ENCODE peak calls at places on chromosomes 12 and 14, in six cellular contexts. One of them, this sample, is unnamed.

GRCh38 chr14:94601961-94602391 is 10.2 kb upstream of the SERPINA3 start:
- DNase-seq in ovary: peak; percentile 79
- DNase-seq in tibial artery: peak; percentile 88
- DNase-seq in GM23248: peak; percentile 96
- DNase-seq in MM.1S: no peak
- DNase-seq in tibial nerve: peak; percentile 69
- DNase-seq in this sample: peak; percentile 76

GRCh38 chr12:587551-588322 is 75.5 kb downstream of the NINJ2 start:
- DNase-seq in ovary: no peak
- DNase-seq in tibial artery: peak; percentile 44
- DNase-seq in GM23248: no peak
- DNase-seq in MM.1S: no peak
- DNase-seq in tibial nerve: no peak
- DNase-seq in this sample: no peak

GRCh38 chr14:91570021-91570420 is 59.9 kb upstream of the PPP4R3A start:
- DNase-seq in ovary: no peak
- DNase-seq in tibial artery: no peak
- DNase-seq in GM23248: no peak
- DNase-seq in MM.1S: no peak
- DNase-seq in tibial nerve: no peak
- DNase-seq in this sample: no peak

GRCh38 chr14:95322646-95323045 is 2.9 kb upstream of the CLMN start:
- DNase-seq in ovary: no peak
- DNase-seq in tibial artery: no peak
- DNase-seq in GM23248: peak; percentile 37
- DNase-seq in MM.1S: no peak
- DNase-seq in tibial nerve: no peak
- DNase-seq in this sample: no peak

GRCh38 chr14:50577983-50578382 is 18.0 kb downstream of the ATL1 start:
- DNase-seq in ovary: no peak
- DNase-seq in tibial artery: no peak
- DNase-seq in GM23248: no peak
- DNase-seq in MM.1S: no peak
- DNase-seq in tibial nerve: no peak
- DNase-seq in this sample: no peak

GRCh38 chr14:69006346-69006745 is 27.2 kb upstream of the ACTN1 start:
- DNase-seq in ovary: no peak
- DNase-seq in tibial artery: no peak
- DNase-seq in GM23248: no peak
- DNase-seq in MM.1S: no peak
- DNase-seq in tibial nerve: no peak
- DNase-seq in this sample: no peak

GRCh38 chr14:93430319-93430801 is 379 bp upstream of the UNC79 start:
- DNase-seq in ovary: no peak
- DNase-seq in tibial artery: no peak
- DNase-seq in GM23248: peak; percentile 8
- DNase-seq in MM.1S: no peak
- DNase-seq in tibial nerve: no peak
- DNase-seq in this sample: no peak

GRCh38 chr12:47773858-47774580 is 981 bp downstream of the SLC48A1 start:
- DNase-seq in ovary: no peak
- DNase-seq in tibial artery: no peak
- DNase-seq in GM23248: peak; percentile 32
- DNase-seq in MM.1S: no peak
- DNase-seq in tibial nerve: no peak
- DNase-seq in this sample: no peak

DNA sequence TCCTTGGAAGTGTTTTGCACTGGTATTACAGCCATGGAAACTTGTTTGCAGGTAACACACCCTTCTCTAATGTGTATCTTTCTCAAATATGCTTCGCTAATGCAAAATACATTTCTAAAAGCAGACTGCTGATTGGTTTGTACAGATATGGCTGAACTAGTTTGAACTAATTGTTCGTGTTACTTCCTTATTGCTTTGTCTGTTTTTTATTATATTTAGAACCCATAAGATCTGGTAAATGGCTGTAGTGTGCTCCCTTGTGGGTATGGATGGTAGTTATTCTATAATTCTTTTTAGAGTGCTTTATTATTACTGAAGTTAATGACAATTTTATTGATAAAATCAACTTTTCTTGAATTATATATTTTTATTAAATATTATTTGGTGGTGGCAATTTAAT is 53.0 kb downstream of the ATF7IP start:
- DNase-seq in ovary: no peak
- DNase-seq in tibial artery: no peak
- DNase-seq in GM23248: peak; percentile 56
- DNase-seq in MM.1S: no peak
- DNase-seq in tibial nerve: no peak
- DNase-seq in this sample: no peak
- H3K4me3 ChIP-seq in ovary: no peak overlapping the region
- H3K4me3 ChIP-seq in tibial artery: no peak overlapping the region
- H3K4me3 ChIP-seq in GM23248: peak overlapping the region; percentile 24
- H3K4me3 ChIP-seq in MM.1S: no peak overlapping the region
- H3K4me3 ChIP-seq in tibial nerve: no peak overlapping the region
- H3K4me3 ChIP-seq in this sample: no peak overlapping the region

DNA sequence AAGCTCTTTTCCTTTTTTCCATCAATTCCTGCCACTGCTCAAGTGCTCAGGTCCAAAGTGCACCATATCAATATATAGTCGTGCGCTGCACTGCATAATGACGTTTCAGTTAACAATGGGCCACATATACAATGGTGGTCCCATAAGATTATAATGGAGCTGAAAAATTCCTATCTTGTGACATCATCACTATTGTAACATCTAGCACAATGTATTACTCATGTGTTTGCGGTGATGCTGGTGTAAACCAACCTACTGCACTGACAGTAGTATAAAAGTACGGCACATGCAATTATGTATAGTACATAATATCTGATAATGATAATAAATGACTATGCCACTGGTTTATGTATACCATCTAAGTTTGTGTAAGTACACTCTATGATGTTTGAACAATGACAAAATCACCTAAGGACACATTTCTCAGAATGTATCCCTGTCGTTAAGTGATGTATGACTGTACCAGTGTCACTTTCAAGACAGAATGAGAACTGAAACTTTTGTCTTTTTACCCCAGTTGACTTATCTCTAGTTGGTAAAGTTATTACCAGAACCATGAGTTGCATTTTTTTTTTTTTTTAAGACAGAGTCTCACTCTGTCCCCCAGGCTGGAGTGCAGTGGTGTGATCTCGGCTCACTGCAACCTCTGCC is 53.7 kb upstream of the INSM2 start:
- DNase-seq in ovary: no peak
- DNase-seq in tibial artery: no peak
- DNase-seq in GM23248: peak; percentile 12
- DNase-seq in MM.1S: peak; percentile 8
- DNase-seq in tibial nerve: no peak
- DNase-seq in this sample: peak; percentile 44
- H3K27me3 ChIP-seq in ovary: no peaks in the 10 kb centered on the region
- H3K27me3 ChIP-seq in tibial artery: no peaks in the 10 kb centered on the region
- H3K27me3 ChIP-seq in GM23248: no peaks in the 10 kb centered on the region
- H3K27me3 ChIP-seq in MM.1S: no peaks in the 10 kb centered on the region
- H3K27me3 ChIP-seq in tibial nerve: no peaks in the 10 kb centered on the region
- H3K27me3 ChIP-seq in this sample: peaks cover 8% of the 10 kb centered on the region

DNA sequence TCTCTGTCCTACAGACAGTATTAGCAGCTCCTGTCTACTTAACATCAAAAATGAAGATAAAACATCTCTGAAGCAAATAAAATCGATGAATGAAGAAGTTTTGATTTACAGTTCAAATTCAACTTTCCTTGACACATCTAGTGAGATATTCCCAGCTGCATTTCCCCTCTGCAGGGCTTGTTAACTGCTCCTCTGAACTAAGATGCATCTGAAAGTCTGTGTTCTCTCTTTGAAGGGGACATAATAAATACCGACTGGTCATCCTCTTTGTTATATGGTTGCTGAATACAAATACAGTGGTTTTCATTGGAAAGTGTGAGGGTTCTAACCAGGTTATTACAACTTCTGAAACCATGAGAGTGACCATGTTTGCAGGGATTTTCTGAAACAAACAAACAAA is 266.4 kb upstream of the SLC16A7 start:
- DNase-seq in ovary: no peak
- DNase-seq in tibial artery: no peak
- DNase-seq in GM23248: no peak
- DNase-seq in MM.1S: no peak
- DNase-seq in tibial nerve: no peak
- DNase-seq in this sample: no peak
- H3K4me3 ChIP-seq in ovary: no peak overlapping the region
- H3K4me3 ChIP-seq in tibial artery: no peak overlapping the region
- H3K4me3 ChIP-seq in GM23248: no peak overlapping the region
- H3K4me3 ChIP-seq in MM.1S: no peak overlapping the region
- H3K4me3 ChIP-seq in tibial nerve: no peak overlapping the region
- H3K4me3 ChIP-seq in this sample: no peak overlapping the region

GRCh38 chr14:103085106-103086091 is 1.4 kb downstream of the LBHD2 start:
- DNase-seq in ovary: no peak
- DNase-seq in tibial artery: no peak
- DNase-seq in GM23248: peak; percentile 30
- DNase-seq in MM.1S: no peak
- DNase-seq in tibial nerve: no peak
- DNase-seq in this sample: no peak
- H3K27me3 ChIP-seq in ovary: no peaks in the 10 kb centered on the region
- H3K27me3 ChIP-seq in tibial artery: no peaks in the 10 kb centered on the region
- H3K27me3 ChIP-seq in GM23248: peaks cover 6% of the 10 kb centered on the region
- H3K27me3 ChIP-seq in MM.1S: no peaks in the 10 kb centered on the region
- H3K27me3 ChIP-seq in tibial nerve: peaks cover 54% of the 10 kb centered on the region
- H3K27me3 ChIP-seq in this sample: peaks cover 8% of the 10 kb centered on the region

GRCh38 chr12:53752192-53752601 is 418 bp upstream of the CISTR start:
- DNase-seq in ovary: peak; percentile 39
- DNase-seq in tibial artery: peak; percentile 62
- DNase-seq in GM23248: no peak
- DNase-seq in MM.1S: no peak
- DNase-seq in tibial nerve: no peak
- DNase-seq in this sample: no peak
- H3K4me3 ChIP-seq in ovary: peak overlapping the region; percentile 47
- H3K4me3 ChIP-seq in tibial artery: peak overlapping the region; percentile 50
- H3K4me3 ChIP-seq in GM23248: no peak overlapping the region
- H3K4me3 ChIP-seq in MM.1S: no peak overlapping the region
- H3K4me3 ChIP-seq in tibial nerve: peak overlapping the region; percentile 42
- H3K4me3 ChIP-seq in this sample: no peak overlapping the region

GRCh38 chr12:49092816-49093406 is 1.7 kb downstream of the DHH start:
- DNase-seq in ovary: no peak
- DNase-seq in tibial artery: no peak
- DNase-seq in GM23248: no peak
- DNase-seq in MM.1S: no peak
- DNase-seq in tibial nerve: no peak
- DNase-seq in this sample: no peak
- H3K27me3 ChIP-seq in ovary: peaks cover 3% of the 10 kb centered on the region
- H3K27me3 ChIP-seq in tibial artery: no peaks in the 10 kb centered on the region
- H3K27me3 ChIP-seq in GM23248: peaks cover 19% of the 10 kb centered on the region
- H3K27me3 ChIP-seq in MM.1S: peaks cover 70% of the 10 kb centered on the region
- H3K27me3 ChIP-seq in tibial nerve: peaks cover 50% of the 10 kb centered on the region
- H3K27me3 ChIP-seq in this sample: peaks cover 71% of the 10 kb centered on the region

GRCh38 chr14:32726516-32726915 is 212.2 kb upstream of the NPAS3 start:
- DNase-seq in ovary: no peak
- DNase-seq in tibial artery: no peak
- DNase-seq in GM23248: no peak
- DNase-seq in MM.1S: no peak
- DNase-seq in tibial nerve: no peak
- DNase-seq in this sample: no peak

GRCh38 chr14:32722631-32723183 is 216.0 kb upstream of the NPAS3 start:
- DNase-seq in ovary: no peak
- DNase-seq in tibial artery: no peak
- DNase-seq in GM23248: no peak
- DNase-seq in MM.1S: no peak
- DNase-seq in tibial nerve: no peak
- DNase-seq in this sample: no peak

GRCh38 chr14:32728526-32728925 is 210.2 kb upstream of the NPAS3 start:
- DNase-seq in ovary: no peak
- DNase-seq in tibial artery: no peak
- DNase-seq in GM23248: no peak
- DNase-seq in MM.1S: no peak
- DNase-seq in tibial nerve: no peak
- DNase-seq in this sample: no peak

GRCh38 chr14:32727827-32728226 is 210.9 kb upstream of the NPAS3 start:
- DNase-seq in ovary: no peak
- DNase-seq in tibial artery: no peak
- DNase-seq in GM23248: no peak
- DNase-seq in MM.1S: no peak
- DNase-seq in tibial nerve: no peak
- DNase-seq in this sample: no peak

DNA sequence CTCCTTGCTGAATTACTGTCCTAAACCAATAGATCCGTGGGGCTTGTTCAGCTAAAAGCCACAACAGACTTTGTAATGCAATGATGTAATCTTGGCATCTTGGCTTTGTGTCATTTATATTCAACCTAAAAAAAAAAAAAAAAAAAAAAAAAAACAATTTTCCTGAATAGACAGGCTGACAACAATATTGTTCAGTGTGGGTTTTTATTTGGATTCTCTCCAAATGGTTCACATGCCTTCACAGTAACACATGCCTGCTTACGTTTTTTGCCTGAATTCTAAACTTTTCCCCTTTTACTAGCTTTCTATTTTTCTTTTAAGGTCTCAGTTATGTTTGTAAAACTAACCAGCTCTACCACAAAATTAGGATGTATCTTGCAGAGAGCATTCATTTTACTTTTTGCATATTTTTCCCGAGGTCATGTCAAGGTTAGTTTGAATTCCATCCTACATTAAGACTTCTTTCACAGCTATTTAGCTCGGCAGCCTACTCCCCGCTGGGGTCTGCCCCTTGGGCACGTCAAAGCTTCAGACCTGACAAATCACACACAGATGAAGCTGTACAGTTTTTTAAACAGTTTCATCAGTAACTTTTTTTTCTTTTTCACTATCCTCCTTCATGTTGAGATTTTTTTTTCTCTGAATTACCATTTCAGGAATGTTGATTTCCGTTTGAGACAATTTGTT is 213.7 kb upstream of the NPAS3 start:
- DNase-seq in ovary: no peak
- DNase-seq in tibial artery: no peak
- DNase-seq in GM23248: peak; percentile 81
- DNase-seq in MM.1S: no peak
- DNase-seq in tibial nerve: no peak
- DNase-seq in this sample: peak; percentile 50
- H3K4me3 ChIP-seq in ovary: no peak overlapping the region
- H3K4me3 ChIP-seq in tibial artery: peak overlapping the region; percentile 23
- H3K4me3 ChIP-seq in GM23248: peak overlapping the region; percentile 69
- H3K4me3 ChIP-seq in MM.1S: no peak overlapping the region
- H3K4me3 ChIP-seq in tibial nerve: no peak overlapping the region
- H3K4me3 ChIP-seq in this sample: no peak overlapping the region

This sample was measured in SJSA1.